ENCODE peak calls at places on chromosomes 5 and 9, in four cellular contexts. One of them, this sample, is unnamed.

GRCh38 chr9:134321571-134321930 is 4.7 kb upstream of the RXRA start:
- DNase-seq in GM20000: no peak
- DNase-seq in pancreas: no peak
- DNase-seq in chondrocyte: peak; percentile 33
- DNase-seq in this sample: no peak

GRCh38 chr9:36470891-36471290 is 70.8 kb upstream of the RNF38 start:
- DNase-seq in GM20000: peak; percentile 77
- DNase-seq in pancreas: peak; percentile 7
- DNase-seq in chondrocyte: no peak
- DNase-seq in this sample: no peak

GRCh38 chr5:115573133-115573532 is 28.6 kb upstream of the FEM1C start:
- DNase-seq in GM20000: no peak
- DNase-seq in pancreas: no peak
- DNase-seq in chondrocyte: no peak
- DNase-seq in this sample: no peak

GRCh38 chr9:131854334-131854733 is 114.5 kb upstream of the RAPGEF1 start:
- DNase-seq in GM20000: no peak
- DNase-seq in pancreas: no peak
- DNase-seq in chondrocyte: no peak
- DNase-seq in this sample: no peak

GRCh38 chr5:174793684-174794328 is 69.4 kb downstream of the MSX2 start:
- DNase-seq in GM20000: peak; percentile 71
- DNase-seq in pancreas: peak; percentile 18
- DNase-seq in chondrocyte: no peak
- DNase-seq in this sample: peak; percentile 89

GRCh38 chr5:9466677-9467076 is 79.2 kb downstream of the SEMA5A start:
- DNase-seq in GM20000: no peak
- DNase-seq in pancreas: no peak
- DNase-seq in chondrocyte: no peak
- DNase-seq in this sample: no peak

GRCh38 chr9:137452761-137453642 is 6.1 kb downstream of the NSMF start:
- DNase-seq in GM20000: no peak
- DNase-seq in pancreas: peak; percentile 21
- DNase-seq in chondrocyte: no peak
- DNase-seq in this sample: no peak

GRCh38 chr5:138649775-138650174 is 74.6 kb upstream of the HSPA9 start:
- DNase-seq in GM20000: no peak
- DNase-seq in pancreas: no peak
- DNase-seq in chondrocyte: no peak
- DNase-seq in this sample: no peak

GRCh38 chr5:154308457-154309360 is 118.2 kb downstream of the GALNT10 start:
- DNase-seq in GM20000: no peak
- DNase-seq in pancreas: no peak
- DNase-seq in chondrocyte: no peak
- DNase-seq in this sample: no peak

GRCh38 chr9:117491491-117491890 is 76.6 kb upstream of the ASTN2 start:
- DNase-seq in GM20000: no peak
- DNase-seq in pancreas: peak; percentile 64
- DNase-seq in chondrocyte: no peak
- DNase-seq in this sample: no peak

GRCh38 chr5:171299851-171300250 is 9.2 kb upstream of the TLX3 start:
- DNase-seq in GM20000: no peak
- DNase-seq in pancreas: no peak
- DNase-seq in chondrocyte: no peak
- DNase-seq in this sample: no peak

GRCh38 chr5:111774525-111774924 is 17.5 kb upstream of the NREP start:
- DNase-seq in GM20000: no peak
- DNase-seq in pancreas: no peak
- DNase-seq in chondrocyte: no peak
- DNase-seq in this sample: no peak

GRCh38 chr9:71748280-71748743 is 20.0 kb downstream of the CEMIP2 start:
- DNase-seq in GM20000: no peak
- DNase-seq in pancreas: no peak
- DNase-seq in chondrocyte: no peak
- DNase-seq in this sample: no peak

GRCh38 chr5:76145945-76146344 is 62.8 kb downstream of the SV2C start:
- DNase-seq in GM20000: no peak
- DNase-seq in pancreas: no peak
- DNase-seq in chondrocyte: no peak
- DNase-seq in this sample: no peak

GRCh38 chr5:10518352-10518751 is 45.5 kb upstream of the ANKRD33B start:
- DNase-seq in GM20000: no peak
- DNase-seq in pancreas: no peak
- DNase-seq in chondrocyte: no peak
- DNase-seq in this sample: no peak

GRCh38 chr5:5887818-5888217 is 465.3 kb downstream of the ICE1 start:
- DNase-seq in GM20000: no peak
- DNase-seq in pancreas: no peak
- DNase-seq in chondrocyte: no peak
- DNase-seq in this sample: no peak

GRCh38 chr5:159310492-159310891 is 19.8 kb downstream of the IL12B start:
- DNase-seq in GM20000: no peak
- DNase-seq in pancreas: no peak
- DNase-seq in chondrocyte: no peak
- DNase-seq in this sample: no peak

GRCh38 chr9:128718475-128718874 is 5.5 kb downstream of the ZDHHC12 start:
- DNase-seq in GM20000: no peak
- DNase-seq in pancreas: no peak
- DNase-seq in chondrocyte: no peak
- DNase-seq in this sample: no peak

GRCh38 chr9:6090272-6090671 is 74.8 kb upstream of the RANBP6 start:
- DNase-seq in GM20000: no peak
- DNase-seq in pancreas: no peak
- DNase-seq in chondrocyte: no peak
- DNase-seq in this sample: no peak

GRCh38 chr9:2597483-2597882 is 24.1 kb upstream of the VLDLR start:
- DNase-seq in GM20000: no peak
- DNase-seq in pancreas: no peak
- DNase-seq in chondrocyte: no peak
- DNase-seq in this sample: no peak

GRCh38 chr5:86909896-86910295 is 292.2 kb downstream of the COX7C start:
- DNase-seq in GM20000: no peak
- DNase-seq in pancreas: no peak
- DNase-seq in chondrocyte: no peak
- DNase-seq in this sample: no peak

GRCh38 chr5:145921211-145921610 is 15.2 kb upstream of the SH3RF2 start:
- DNase-seq in GM20000: no peak
- DNase-seq in pancreas: no peak
- DNase-seq in chondrocyte: no peak
- DNase-seq in this sample: no peak

GRCh38 chr9:90020277-90020871 is 415.6 kb downstream of the GADD45G start:
- DNase-seq in GM20000: no peak
- DNase-seq in pancreas: no peak
- DNase-seq in chondrocyte: no peak
- DNase-seq in this sample: no peak

GRCh38 chr5:117077142-117077541 is 502.5 kb upstream of the SEMA6A start:
- DNase-seq in GM20000: peak; percentile 16
- DNase-seq in pancreas: no peak
- DNase-seq in chondrocyte: no peak
- DNase-seq in this sample: no peak

GRCh38 chr5:151081426-151082273 is 816 bp upstream of the TNIP1 start:
- DNase-seq in GM20000: no peak
- DNase-seq in pancreas: no peak
- DNase-seq in chondrocyte: no peak
- DNase-seq in this sample: no peak

GRCh38 chr9:15416880-15417279 is 5.8 kb upstream of the SNAPC3 start:
- DNase-seq in GM20000: peak; percentile 66
- DNase-seq in pancreas: peak; percentile 28
- DNase-seq in chondrocyte: no peak
- DNase-seq in this sample: no peak

GRCh38 chr9:31519424-31519823 is 865.0 kb upstream of the ACO1 start:
- DNase-seq in GM20000: no peak
- DNase-seq in pancreas: no peak
- DNase-seq in chondrocyte: no peak
- DNase-seq in this sample: no peak

GRCh38 chr9:15250013-15250412 is 57.0 kb downstream of the TTC39B start:
- DNase-seq in GM20000: no peak
- DNase-seq in pancreas: no peak
- DNase-seq in chondrocyte: no peak
- DNase-seq in this sample: no peak

GRCh38 chr5:21654-22233 is 70.2 kb upstream of the PLEKHG4B start:
- DNase-seq in GM20000: no peak
- DNase-seq in pancreas: no peak
- DNase-seq in chondrocyte: no peak
- DNase-seq in this sample: no peak

GRCh38 chr9:16689352-16689938 is 181.0 kb downstream of the BNC2 start:
- DNase-seq in GM20000: no peak
- DNase-seq in pancreas: no peak
- DNase-seq in chondrocyte: no peak
- DNase-seq in this sample: no peak

GRCh38 chr5:166178681-166179080 is 2112.8 kb upstream of the WWC1 start:
- DNase-seq in GM20000: no peak
- DNase-seq in pancreas: no peak
- DNase-seq in chondrocyte: no peak
- DNase-seq in this sample: no peak

GRCh38 chr9:89466451-89467277 is 31.2 kb downstream of the SEMA4D start:
- DNase-seq in GM20000: peak; percentile 79
- DNase-seq in pancreas: no peak
- DNase-seq in chondrocyte: no peak
- DNase-seq in this sample: no peak

GRCh38 chr9:77764894-77765780 is 117.0 kb upstream of the GNA14 start:
- DNase-seq in GM20000: no peak
- DNase-seq in pancreas: no peak
- DNase-seq in chondrocyte: no peak
- DNase-seq in this sample: no peak

DNA sequence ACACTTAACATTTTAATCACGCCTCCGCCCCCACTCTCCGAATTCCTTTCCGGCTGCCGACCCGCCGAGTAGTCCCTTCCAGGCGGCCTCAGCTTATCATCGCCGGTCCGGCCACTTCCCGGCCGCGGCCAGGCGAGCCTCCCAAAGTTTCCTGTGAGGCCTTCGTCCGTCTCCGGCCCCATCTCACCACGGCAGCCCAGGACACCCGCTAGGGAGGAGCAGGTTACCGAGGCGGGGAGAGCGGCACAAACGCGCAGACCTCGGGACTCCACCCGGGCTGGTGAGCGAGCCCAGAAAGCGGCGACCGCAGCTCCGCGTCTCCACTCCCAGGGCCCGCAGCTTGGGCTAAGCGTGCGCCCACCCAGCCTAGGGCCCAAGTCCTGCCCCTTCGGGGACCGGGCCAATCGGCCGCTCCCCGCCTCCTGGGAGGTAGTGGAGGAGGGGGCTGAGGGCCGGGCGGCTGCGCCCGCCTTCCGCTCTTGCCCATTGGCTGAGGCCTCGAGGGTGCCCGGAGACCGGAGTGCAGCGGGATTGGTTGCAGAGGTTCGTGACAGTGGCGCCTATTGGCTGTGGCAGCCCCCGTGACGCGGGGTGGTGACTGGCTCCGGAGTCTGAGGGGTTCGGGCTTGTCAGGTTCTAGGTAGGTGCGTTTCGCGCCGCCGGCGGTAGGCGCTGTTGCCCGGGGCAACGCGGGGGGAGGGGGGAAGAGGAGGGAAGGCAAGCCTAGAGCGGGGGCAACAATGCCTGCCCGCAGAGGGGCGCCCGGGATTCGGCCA is 845 bp downstream of the FER start:
- DNase-seq in GM20000: peak; percentile 95
- DNase-seq in pancreas: peak; percentile 99
- DNase-seq in chondrocyte: peak; percentile 100
- DNase-seq in this sample: peak; percentile 99
- TF ChIP-seq CTCF in GM20000: peak; percentile 6
- TF ChIP-seq CTCF in pancreas: peak; percentile 8
- TF ChIP-seq CTCF in chondrocyte: peak; percentile 38
- TF ChIP-seq CTCF in this sample: peak; percentile 43

GRCh38 chr5:90689064-90689463 is 130.5 kb downstream of the ADGRV1 start:
- DNase-seq in GM20000: no peak
- DNase-seq in pancreas: no peak
- DNase-seq in chondrocyte: no peak
- DNase-seq in this sample: no peak
- TF ChIP-seq CTCF in GM20000: no peak
- TF ChIP-seq CTCF in pancreas: no peak
- TF ChIP-seq CTCF in chondrocyte: no peak
- TF ChIP-seq CTCF in this sample: no peak

DNA sequence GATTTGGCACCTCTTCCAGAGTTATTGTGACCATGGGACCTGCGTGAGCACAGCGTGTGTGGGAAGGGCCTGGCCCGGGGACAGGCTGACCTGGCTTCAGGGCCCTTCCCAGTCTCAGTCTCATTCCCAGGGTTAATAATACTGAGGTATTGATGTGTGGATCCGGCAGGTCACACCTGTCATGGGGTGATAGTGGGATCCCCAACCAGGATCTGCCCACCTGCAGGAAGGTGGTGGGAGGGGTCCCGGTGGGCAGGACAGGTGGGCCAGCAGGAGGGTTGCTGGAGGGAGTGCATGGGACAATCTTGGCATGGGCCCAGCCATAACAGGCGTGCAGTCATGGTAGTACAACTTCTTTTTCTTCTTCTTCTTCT is 55.4 kb downstream of the COL15A1 start:
- DNase-seq in GM20000: no peak
- DNase-seq in pancreas: no peak
- DNase-seq in chondrocyte: no peak
- DNase-seq in this sample: no peak
- TF ChIP-seq CTCF in GM20000: no peak
- TF ChIP-seq CTCF in pancreas: no peak
- TF ChIP-seq CTCF in chondrocyte: peak; percentile 74
- TF ChIP-seq CTCF in this sample: peak; percentile 44

DNA sequence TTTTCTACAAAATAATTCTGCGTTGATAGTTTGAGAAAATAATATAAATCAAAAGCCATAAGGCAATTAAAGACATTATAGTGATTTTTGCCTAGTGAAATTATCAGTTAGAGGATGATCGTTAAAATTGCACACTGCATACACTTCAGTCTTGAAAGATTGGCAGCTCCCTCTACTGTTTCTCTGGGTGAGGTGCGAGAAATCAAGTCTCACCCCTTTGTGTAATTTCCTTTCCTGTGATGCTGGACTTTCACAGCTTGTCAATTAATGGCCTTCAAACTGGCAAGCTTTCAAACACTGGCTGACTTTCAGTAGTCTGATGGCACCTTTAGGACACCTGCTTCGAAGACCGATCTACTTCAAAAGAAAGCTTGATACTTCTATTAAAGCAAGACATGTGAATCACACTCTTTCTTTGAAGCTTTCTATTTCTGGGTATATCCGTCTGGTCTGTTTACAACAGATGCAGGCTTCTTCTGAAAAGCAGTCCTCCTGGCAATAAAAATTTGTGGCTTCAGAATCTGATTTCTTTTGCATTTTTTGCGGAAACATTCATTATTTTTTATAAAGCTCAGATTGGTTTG is 706.8 kb upstream of the PTPRD start:
- DNase-seq in GM20000: no peak
- DNase-seq in pancreas: no peak
- DNase-seq in chondrocyte: no peak
- DNase-seq in this sample: no peak
- TF ChIP-seq CTCF in GM20000: no peak
- TF ChIP-seq CTCF in pancreas: peak; percentile 40
- TF ChIP-seq CTCF in chondrocyte: peak; percentile 79
- TF ChIP-seq CTCF in this sample: peak; percentile 78

GRCh38 chr5:95238560-95239325 is 46.2 kb downstream of the MCTP1 start:
- DNase-seq in GM20000: peak; percentile 8
- DNase-seq in pancreas: no peak
- DNase-seq in chondrocyte: no peak
- DNase-seq in this sample: no peak
- TF ChIP-seq CTCF in GM20000: peak; percentile 11
- TF ChIP-seq CTCF in pancreas: no peak
- TF ChIP-seq CTCF in chondrocyte: peak; percentile 81
- TF ChIP-seq CTCF in this sample: peak; percentile 52

GRCh38 chr5:142551242-142552067 is 134.4 kb downstream of the FGF1 start:
- DNase-seq in GM20000: no peak
- DNase-seq in pancreas: no peak
- DNase-seq in chondrocyte: no peak
- DNase-seq in this sample: peak; percentile 71
- TF ChIP-seq CTCF in GM20000: no peak
- TF ChIP-seq CTCF in pancreas: no peak
- TF ChIP-seq CTCF in chondrocyte: peak; percentile 2
- TF ChIP-seq CTCF in this sample: no peak

This sample was measured in type B pancreatic cell.